ENCODE peak calls at places on chromosomes 4 and X, in nine cellular contexts. One of them, this sample, is unnamed.

GRCh38 chr4:105963461-105964400 is 68.5 kb downstream of the NPNT start:
- DNase-seq in AG09309: no peak
- DNase-seq in fibroblast of lung: no peak
- DNase-seq in uterus: no peak
- DNase-seq in heart right ventricle: no peak
- DNase-seq in stomach: no peak
- DNase-seq in OCI-LY7: no peak
- DNase-seq in fibroblast of the aortic adventitia: no peak
- DNase-seq in astrocyte: no peak
- DNase-seq in this sample: no peak

GRCh38 chr4:42401171-42401570 is 3.9 kb downstream of the SHISA3 start:
- DNase-seq in AG09309: no peak
- DNase-seq in fibroblast of lung: no peak
- DNase-seq in uterus: no peak
- DNase-seq in heart right ventricle: no peak
- DNase-seq in stomach: no peak
- DNase-seq in OCI-LY7: no peak
- DNase-seq in fibroblast of the aortic adventitia: no peak
- DNase-seq in astrocyte: no peak
- DNase-seq in this sample: no peak

GRCh38 chr4:20403317-20403716 is 151.6 kb downstream of the SLIT2 start:
- DNase-seq in AG09309: no peak
- DNase-seq in fibroblast of lung: no peak
- DNase-seq in uterus: no peak
- DNase-seq in heart right ventricle: no peak
- DNase-seq in stomach: no peak
- DNase-seq in OCI-LY7: peak; percentile 17
- DNase-seq in fibroblast of the aortic adventitia: no peak
- DNase-seq in astrocyte: no peak
- DNase-seq in this sample: no peak

GRCh38 chr4:77783881-77784280 is 35.3 kb downstream of the CNOT6L start:
- DNase-seq in AG09309: no peak
- DNase-seq in fibroblast of lung: no peak
- DNase-seq in uterus: no peak
- DNase-seq in heart right ventricle: no peak
- DNase-seq in stomach: no peak
- DNase-seq in OCI-LY7: no peak
- DNase-seq in fibroblast of the aortic adventitia: no peak
- DNase-seq in astrocyte: no peak
- DNase-seq in this sample: no peak

GRCh38 chr4:164012396-164013027 is 518.0 kb downstream of the TMA16 start:
- DNase-seq in AG09309: no peak
- DNase-seq in fibroblast of lung: peak; percentile 70
- DNase-seq in uterus: no peak
- DNase-seq in heart right ventricle: no peak
- DNase-seq in stomach: peak; percentile 48
- DNase-seq in OCI-LY7: peak; percentile 10
- DNase-seq in fibroblast of the aortic adventitia: no peak
- DNase-seq in astrocyte: peak; percentile 20
- DNase-seq in this sample: no peak

GRCh38 chrX:4550018-4550417 is 836.6 kb upstream of the PRKX start:
- DNase-seq in AG09309: no peak
- DNase-seq in fibroblast of lung: no peak
- DNase-seq in uterus: no peak
- DNase-seq in heart right ventricle: no peak
- DNase-seq in stomach: no peak
- DNase-seq in OCI-LY7: peak; percentile 3
- DNase-seq in fibroblast of the aortic adventitia: no peak
- DNase-seq in astrocyte: no peak
- DNase-seq in this sample: no peak

GRCh38 chr4:45043916-45044315 is 317.6 kb upstream of the GNPDA2 start:
- DNase-seq in AG09309: no peak
- DNase-seq in fibroblast of lung: no peak
- DNase-seq in uterus: no peak
- DNase-seq in heart right ventricle: no peak
- DNase-seq in stomach: no peak
- DNase-seq in OCI-LY7: no peak
- DNase-seq in fibroblast of the aortic adventitia: no peak
- DNase-seq in astrocyte: no peak
- DNase-seq in this sample: no peak

GRCh38 chr4:7708238-7708637 is 231.4 kb downstream of the AFAP1 start:
- DNase-seq in AG09309: no peak
- DNase-seq in fibroblast of lung: no peak
- DNase-seq in uterus: no peak
- DNase-seq in heart right ventricle: no peak
- DNase-seq in stomach: no peak
- DNase-seq in OCI-LY7: no peak
- DNase-seq in fibroblast of the aortic adventitia: no peak
- DNase-seq in astrocyte: no peak
- DNase-seq in this sample: no peak

GRCh38 chr4:1721003-1721665 is at the start of the genes TACC3 and TMEM129:
- DNase-seq in AG09309: peak; percentile 57
- DNase-seq in fibroblast of lung: peak; percentile 93
- DNase-seq in uterus: peak; percentile 92
- DNase-seq in heart right ventricle: peak; percentile 93
- DNase-seq in stomach: peak; percentile 95
- DNase-seq in OCI-LY7: peak; percentile 98
- DNase-seq in fibroblast of the aortic adventitia: peak; percentile 89
- DNase-seq in astrocyte: peak; percentile 73
- DNase-seq in this sample: peak; percentile 82

GRCh38 chrX:18041656-18042055 is 179.0 kb downstream of the BEND2 start:
- DNase-seq in AG09309: no peak
- DNase-seq in fibroblast of lung: no peak
- DNase-seq in uterus: no peak
- DNase-seq in heart right ventricle: no peak
- DNase-seq in stomach: no peak
- DNase-seq in OCI-LY7: no peak
- DNase-seq in fibroblast of the aortic adventitia: no peak
- DNase-seq in astrocyte: no peak
- DNase-seq in this sample: no peak

GRCh38 chr4:149280886-149281285 is 534.8 kb downstream of the IQCM start:
- DNase-seq in AG09309: no peak
- DNase-seq in fibroblast of lung: peak; percentile 66
- DNase-seq in uterus: no peak
- DNase-seq in heart right ventricle: no peak
- DNase-seq in stomach: no peak
- DNase-seq in OCI-LY7: no peak
- DNase-seq in fibroblast of the aortic adventitia: no peak
- DNase-seq in astrocyte: peak; percentile 55
- DNase-seq in this sample: no peak

GRCh38 chr4:15912236-15912635 is 26.3 kb downstream of the FGFBP1 start:
- DNase-seq in AG09309: no peak
- DNase-seq in fibroblast of lung: no peak
- DNase-seq in uterus: no peak
- DNase-seq in heart right ventricle: no peak
- DNase-seq in stomach: no peak
- DNase-seq in OCI-LY7: no peak
- DNase-seq in fibroblast of the aortic adventitia: no peak
- DNase-seq in astrocyte: peak; percentile 39
- DNase-seq in this sample: no peak

GRCh38 chr4:102535398-102536082 is 34.4 kb downstream of the NFKB1 start:
- DNase-seq in AG09309: peak; percentile 23
- DNase-seq in fibroblast of lung: peak; percentile 67
- DNase-seq in uterus: no peak
- DNase-seq in heart right ventricle: no peak
- DNase-seq in stomach: no peak
- DNase-seq in OCI-LY7: no peak
- DNase-seq in fibroblast of the aortic adventitia: peak; percentile 55
- DNase-seq in astrocyte: peak; percentile 81
- DNase-seq in this sample: peak; percentile 71

GRCh38 chrX:112967903-112968302 is 127.3 kb upstream of the AMOT start:
- DNase-seq in AG09309: no peak
- DNase-seq in fibroblast of lung: no peak
- DNase-seq in uterus: no peak
- DNase-seq in heart right ventricle: no peak
- DNase-seq in stomach: no peak
- DNase-seq in OCI-LY7: no peak
- DNase-seq in fibroblast of the aortic adventitia: no peak
- DNase-seq in astrocyte: no peak
- DNase-seq in this sample: no peak

GRCh38 chr4:159191989-159192388 is 89.1 kb downstream of the RAPGEF2 start:
- DNase-seq in AG09309: peak; percentile 45
- DNase-seq in fibroblast of lung: peak; percentile 72
- DNase-seq in uterus: no peak
- DNase-seq in heart right ventricle: no peak
- DNase-seq in stomach: no peak
- DNase-seq in OCI-LY7: peak; percentile 25
- DNase-seq in fibroblast of the aortic adventitia: peak; percentile 76
- DNase-seq in astrocyte: peak; percentile 83
- DNase-seq in this sample: peak; percentile 76

GRCh38 chr4:73943555-73943954 is 38.3 kb downstream of the PF4 start:
- DNase-seq in AG09309: no peak
- DNase-seq in fibroblast of lung: no peak
- DNase-seq in uterus: no peak
- DNase-seq in heart right ventricle: no peak
- DNase-seq in stomach: no peak
- DNase-seq in OCI-LY7: no peak
- DNase-seq in fibroblast of the aortic adventitia: no peak
- DNase-seq in astrocyte: no peak
- DNase-seq in this sample: no peak

GRCh38 chr4:73947239-73947985 is 34.4 kb downstream of the PF4 start:
- DNase-seq in AG09309: no peak
- DNase-seq in fibroblast of lung: no peak
- DNase-seq in uterus: no peak
- DNase-seq in heart right ventricle: no peak
- DNase-seq in stomach: no peak
- DNase-seq in OCI-LY7: no peak
- DNase-seq in fibroblast of the aortic adventitia: no peak
- DNase-seq in astrocyte: no peak
- DNase-seq in this sample: no peak

GRCh38 chr4:73945674-73946449 is 36.0 kb downstream of the PF4 start:
- DNase-seq in AG09309: no peak
- DNase-seq in fibroblast of lung: no peak
- DNase-seq in uterus: no peak
- DNase-seq in heart right ventricle: no peak
- DNase-seq in stomach: no peak
- DNase-seq in OCI-LY7: no peak
- DNase-seq in fibroblast of the aortic adventitia: no peak
- DNase-seq in astrocyte: no peak
- DNase-seq in this sample: no peak

GRCh38 chr4:73945140-73945539 is 36.7 kb downstream of the PF4 start:
- DNase-seq in AG09309: no peak
- DNase-seq in fibroblast of lung: no peak
- DNase-seq in uterus: no peak
- DNase-seq in heart right ventricle: no peak
- DNase-seq in stomach: no peak
- DNase-seq in OCI-LY7: no peak
- DNase-seq in fibroblast of the aortic adventitia: no peak
- DNase-seq in astrocyte: no peak
- DNase-seq in this sample: no peak

GRCh38 chr4:73944061-73944875 is 37.6 kb downstream of the PF4 start:
- DNase-seq in AG09309: no peak
- DNase-seq in fibroblast of lung: peak; percentile 8
- DNase-seq in uterus: no peak
- DNase-seq in heart right ventricle: peak; percentile 9
- DNase-seq in stomach: peak; percentile 35
- DNase-seq in OCI-LY7: no peak
- DNase-seq in fibroblast of the aortic adventitia: peak; percentile 28
- DNase-seq in astrocyte: no peak
- DNase-seq in this sample: no peak
- TF ChIP-seq CTCF in AG09309: no peak
- TF ChIP-seq CTCF in fibroblast of lung: peak; percentile 1
- TF ChIP-seq CTCF in uterus: no peak
- TF ChIP-seq CTCF in heart right ventricle: no peak
- TF ChIP-seq CTCF in stomach: no peak
- TF ChIP-seq CTCF in OCI-LY7: no peak
- TF ChIP-seq CTCF in fibroblast of the aortic adventitia: no peak
- TF ChIP-seq CTCF in astrocyte: no peak
- TF ChIP-seq CTCF in this sample: no peak

GRCh38 chr4:533318-534100 is 34.5 kb downstream of the PIGG start:
- DNase-seq in AG09309: no peak
- DNase-seq in fibroblast of lung: no peak
- DNase-seq in uterus: no peak
- DNase-seq in heart right ventricle: no peak
- DNase-seq in stomach: no peak
- DNase-seq in OCI-LY7: no peak
- DNase-seq in fibroblast of the aortic adventitia: no peak
- DNase-seq in astrocyte: no peak
- DNase-seq in this sample: no peak

GRCh38 chr4:532588-533317 is 33.7 kb downstream of the PIGG start:
- DNase-seq in AG09309: no peak
- DNase-seq in fibroblast of lung: no peak
- DNase-seq in uterus: no peak
- DNase-seq in heart right ventricle: no peak
- DNase-seq in stomach: no peak
- DNase-seq in OCI-LY7: no peak
- DNase-seq in fibroblast of the aortic adventitia: no peak
- DNase-seq in astrocyte: no peak
- DNase-seq in this sample: no peak

GRCh38 chr4:530017-530781 is 31.2 kb downstream of the PIGG start:
- DNase-seq in AG09309: no peak
- DNase-seq in fibroblast of lung: no peak
- DNase-seq in uterus: no peak
- DNase-seq in heart right ventricle: no peak
- DNase-seq in stomach: no peak
- DNase-seq in OCI-LY7: no peak
- DNase-seq in fibroblast of the aortic adventitia: no peak
- DNase-seq in astrocyte: no peak
- DNase-seq in this sample: no peak

GRCh38 chr4:531076-531475 is 32.1 kb downstream of the PIGG start:
- DNase-seq in AG09309: no peak
- DNase-seq in fibroblast of lung: no peak
- DNase-seq in uterus: no peak
- DNase-seq in heart right ventricle: no peak
- DNase-seq in stomach: no peak
- DNase-seq in OCI-LY7: no peak
- DNase-seq in fibroblast of the aortic adventitia: no peak
- DNase-seq in astrocyte: no peak
- DNase-seq in this sample: no peak

GRCh38 chr4:531721-532565 is 32.9 kb downstream of the PIGG start:
- DNase-seq in AG09309: no peak
- DNase-seq in fibroblast of lung: no peak
- DNase-seq in uterus: no peak
- DNase-seq in heart right ventricle: no peak
- DNase-seq in stomach: no peak
- DNase-seq in OCI-LY7: no peak
- DNase-seq in fibroblast of the aortic adventitia: no peak
- DNase-seq in astrocyte: no peak
- DNase-seq in this sample: no peak
- TF ChIP-seq CTCF in AG09309: no peak
- TF ChIP-seq CTCF in fibroblast of lung: no peak
- TF ChIP-seq CTCF in uterus: no peak
- TF ChIP-seq CTCF in heart right ventricle: no peak
- TF ChIP-seq CTCF in stomach: no peak
- TF ChIP-seq CTCF in OCI-LY7: no peak
- TF ChIP-seq CTCF in fibroblast of the aortic adventitia: no peak
- TF ChIP-seq CTCF in astrocyte: no peak
- TF ChIP-seq CTCF in this sample: no peak

GRCh38 chr4:98447648-98448047 is 186.5 kb downstream of the RAP1GDS1 start:
- DNase-seq in AG09309: no peak
- DNase-seq in fibroblast of lung: no peak
- DNase-seq in uterus: no peak
- DNase-seq in heart right ventricle: no peak
- DNase-seq in stomach: no peak
- DNase-seq in OCI-LY7: no peak
- DNase-seq in fibroblast of the aortic adventitia: no peak
- DNase-seq in astrocyte: no peak
- DNase-seq in this sample: no peak
- TF ChIP-seq CTCF in AG09309: no peak
- TF ChIP-seq CTCF in fibroblast of lung: no peak
- TF ChIP-seq CTCF in uterus: no peak
- TF ChIP-seq CTCF in heart right ventricle: no peak
- TF ChIP-seq CTCF in stomach: no peak
- TF ChIP-seq CTCF in OCI-LY7: no peak
- TF ChIP-seq CTCF in fibroblast of the aortic adventitia: no peak
- TF ChIP-seq CTCF in astrocyte: peak; percentile 4
- TF ChIP-seq CTCF in this sample: peak; percentile 24

GRCh38 chr4:107751670-107752069 is 31.6 kb upstream of the PAPSS1 start:
- DNase-seq in AG09309: no peak
- DNase-seq in fibroblast of lung: peak; percentile 24
- DNase-seq in uterus: no peak
- DNase-seq in heart right ventricle: no peak
- DNase-seq in stomach: no peak
- DNase-seq in OCI-LY7: no peak
- DNase-seq in fibroblast of the aortic adventitia: no peak
- DNase-seq in astrocyte: no peak
- DNase-seq in this sample: no peak
- TF ChIP-seq CTCF in AG09309: no peak
- TF ChIP-seq CTCF in fibroblast of lung: no peak
- TF ChIP-seq CTCF in uterus: no peak
- TF ChIP-seq CTCF in heart right ventricle: no peak
- TF ChIP-seq CTCF in stomach: no peak
- TF ChIP-seq CTCF in OCI-LY7: no peak
- TF ChIP-seq CTCF in fibroblast of the aortic adventitia: no peak
- TF ChIP-seq CTCF in astrocyte: no peak
- TF ChIP-seq CTCF in this sample: no peak